ENCODE peak calls at places on chromosomes 2 and 18, in ten cellular contexts. One of them, this sample, is unnamed.

GRCh38 chr2:202932425-202933138 is 20.5 kb downstream of the CARF start:
- DNase-seq in NCI-H1105: no peak
- DNase-seq in Daoy: peak
- DNase-seq in stimulated activated CD8-positive, alpha-beta memory T cell treated with anti-CD3 and anti-CD28 coated beads, Interleukin-7, amount 100 ng/mL, for 1 hour: no peak
- DNase-seq in fibroblast of gingiva: peak
- DNase-seq in upper lobe of right lung: no peak
- DNase-seq in aorta: no peak
- DNase-seq in H9: no peak
- DNase-seq in RPMI7951: peak
- DNase-seq in MV-4-11: peak
- DNase-seq in this sample: no peak

GRCh38 chr18:24267878-24268277 is 129.0 kb downstream of the CABYR start:
- DNase-seq in NCI-H1105: no peak
- DNase-seq in Daoy: no peak
- DNase-seq in stimulated activated CD8-positive, alpha-beta memory T cell treated with anti-CD3 and anti-CD28 coated beads, Interleukin-7, amount 100 ng/mL, for 1 hour: no peak
- DNase-seq in fibroblast of gingiva: no peak
- DNase-seq in upper lobe of right lung: no peak
- DNase-seq in aorta: no peak
- DNase-seq in H9: no peak
- DNase-seq in RPMI7951: no peak
- DNase-seq in MV-4-11: no peak
- DNase-seq in this sample: no peak

GRCh38 chr2:8954990-8955389 is 48.5 kb downstream of the MBOAT2 start:
- DNase-seq in NCI-H1105: no peak
- DNase-seq in Daoy: no peak
- DNase-seq in stimulated activated CD8-positive, alpha-beta memory T cell treated with anti-CD3 and anti-CD28 coated beads, Interleukin-7, amount 100 ng/mL, for 1 hour: no peak
- DNase-seq in fibroblast of gingiva: no peak
- DNase-seq in upper lobe of right lung: no peak
- DNase-seq in aorta: no peak
- DNase-seq in H9: no peak
- DNase-seq in RPMI7951: no peak
- DNase-seq in MV-4-11: no peak
- DNase-seq in this sample: no peak

GRCh38 chr18:47118986-47119385 is 31.3 kb downstream of the HDHD2 start:
- DNase-seq in NCI-H1105: no peak
- DNase-seq in Daoy: no peak
- DNase-seq in stimulated activated CD8-positive, alpha-beta memory T cell treated with anti-CD3 and anti-CD28 coated beads, Interleukin-7, amount 100 ng/mL, for 1 hour: no peak
- DNase-seq in fibroblast of gingiva: no peak
- DNase-seq in upper lobe of right lung: no peak
- DNase-seq in aorta: no peak
- DNase-seq in H9: no peak
- DNase-seq in RPMI7951: peak
- DNase-seq in MV-4-11: no peak
- DNase-seq in this sample: no peak

GRCh38 chr2:136448435-136448834 is 316.9 kb upstream of the THSD7B start:
- DNase-seq in NCI-H1105: no peak
- DNase-seq in Daoy: peak
- DNase-seq in stimulated activated CD8-positive, alpha-beta memory T cell treated with anti-CD3 and anti-CD28 coated beads, Interleukin-7, amount 100 ng/mL, for 1 hour: no peak
- DNase-seq in fibroblast of gingiva: no peak
- DNase-seq in upper lobe of right lung: no peak
- DNase-seq in aorta: no peak
- DNase-seq in H9: no peak
- DNase-seq in RPMI7951: no peak
- DNase-seq in MV-4-11: no peak
- DNase-seq in this sample: no peak

GRCh38 chr18:44924750-44925534 is 244.3 kb downstream of the SETBP1 start:
- DNase-seq in NCI-H1105: no peak
- DNase-seq in Daoy: no peak
- DNase-seq in stimulated activated CD8-positive, alpha-beta memory T cell treated with anti-CD3 and anti-CD28 coated beads, Interleukin-7, amount 100 ng/mL, for 1 hour: no peak
- DNase-seq in fibroblast of gingiva: no peak
- DNase-seq in upper lobe of right lung: no peak
- DNase-seq in aorta: no peak
- DNase-seq in H9: no peak
- DNase-seq in RPMI7951: no peak
- DNase-seq in MV-4-11: no peak
- DNase-seq in this sample: no peak

GRCh38 chr2:51103205-51103604 is 71.3 kb upstream of the NRXN1 start:
- DNase-seq in NCI-H1105: no peak
- DNase-seq in Daoy: no peak
- DNase-seq in stimulated activated CD8-positive, alpha-beta memory T cell treated with anti-CD3 and anti-CD28 coated beads, Interleukin-7, amount 100 ng/mL, for 1 hour: no peak
- DNase-seq in fibroblast of gingiva: no peak
- DNase-seq in upper lobe of right lung: peak
- DNase-seq in aorta: no peak
- DNase-seq in H9: peak
- DNase-seq in RPMI7951: peak
- DNase-seq in MV-4-11: no peak
- DNase-seq in this sample: no peak

GRCh38 chr2:1723397-1724042 is 20.8 kb downstream of the PXDN start:
- DNase-seq in NCI-H1105: no peak
- DNase-seq in Daoy: no peak
- DNase-seq in stimulated activated CD8-positive, alpha-beta memory T cell treated with anti-CD3 and anti-CD28 coated beads, Interleukin-7, amount 100 ng/mL, for 1 hour: no peak
- DNase-seq in fibroblast of gingiva: no peak
- DNase-seq in upper lobe of right lung: no peak
- DNase-seq in aorta: no peak
- DNase-seq in H9: no peak
- DNase-seq in RPMI7951: no peak
- DNase-seq in MV-4-11: no peak
- DNase-seq in this sample: no peak

GRCh38 chr2:55954306-55955035 is 30.9 kb upstream of the EFEMP1 start:
- DNase-seq in NCI-H1105: no peak
- DNase-seq in Daoy: no peak
- DNase-seq in stimulated activated CD8-positive, alpha-beta memory T cell treated with anti-CD3 and anti-CD28 coated beads, Interleukin-7, amount 100 ng/mL, for 1 hour: no peak
- DNase-seq in fibroblast of gingiva: peak
- DNase-seq in upper lobe of right lung: no peak
- DNase-seq in aorta: no peak
- DNase-seq in H9: no peak
- DNase-seq in RPMI7951: peak
- DNase-seq in MV-4-11: no peak
- DNase-seq in this sample: peak